ENCODE peak calls at places on chromosomes 16 and 17, in five cellular contexts. One of them, this sample, is unnamed.

GRCh38 chr17:79870540-79870939 is 31.3 kb upstream of the CBX4 start:
- DNase-seq in K562: no peak
- DNase-seq in thoracic aorta: no peak
- DNase-seq in stomach: no peak
- DNase-seq in HCT116: no peak
- DNase-seq in this sample: no peak

GRCh38 chr17:27240802-27241155 is 53.1 kb upstream of the WSB1 start:
- DNase-seq in K562: no peak
- DNase-seq in thoracic aorta: no peak
- DNase-seq in stomach: no peak
- DNase-seq in HCT116: no peak
- DNase-seq in this sample: no peak

GRCh38 chr16:4520913-4521312 is 17.7 kb downstream of the CDIP1 start:
- DNase-seq in K562: no peak
- DNase-seq in thoracic aorta: no peak
- DNase-seq in stomach: no peak
- DNase-seq in HCT116: no peak
- DNase-seq in this sample: no peak

GRCh38 chr16:4241601-4242270 is at the start of gene SRL:
- DNase-seq in K562: no peak
- DNase-seq in thoracic aorta: no peak
- DNase-seq in stomach: no peak
- DNase-seq in HCT116: no peak
- DNase-seq in this sample: peak; percentile 55

GRCh38 chr17:56478836-56479447 is 114.6 kb upstream of the NOG start:
- DNase-seq in K562: peak; percentile 12
- DNase-seq in thoracic aorta: no peak
- DNase-seq in stomach: no peak
- DNase-seq in HCT116: peak; percentile 58
- DNase-seq in this sample: no peak

GRCh38 chr17:78873519-78874340 is 29.3 kb downstream of the CEP295NL start:
- DNase-seq in K562: no peak
- DNase-seq in thoracic aorta: no peak
- DNase-seq in stomach: peak; percentile 82
- DNase-seq in HCT116: no peak
- DNase-seq in this sample: peak; percentile 57

GRCh38 chr17:33896309-33896708 is 358.8 kb upstream of the CCL2 start:
- DNase-seq in K562: no peak
- DNase-seq in thoracic aorta: no peak
- DNase-seq in stomach: no peak
- DNase-seq in HCT116: no peak
- DNase-seq in this sample: no peak

GRCh38 chr17:65324977-65325376 is 187.8 kb downstream of the RGS9 start:
- DNase-seq in K562: no peak
- DNase-seq in thoracic aorta: no peak
- DNase-seq in stomach: no peak
- DNase-seq in HCT116: no peak
- DNase-seq in this sample: no peak

GRCh38 chr16:46649571-46649970 is 28.4 kb upstream of the SHCBP1 start:
- DNase-seq in K562: peak; percentile 16
- DNase-seq in thoracic aorta: no peak
- DNase-seq in stomach: no peak
- DNase-seq in HCT116: no peak
- DNase-seq in this sample: peak; percentile 51

GRCh38 chr16:3242709-3243108 is 7.8 kb upstream of the ZNF200 start:
- DNase-seq in K562: no peak
- DNase-seq in thoracic aorta: no peak
- DNase-seq in stomach: no peak
- DNase-seq in HCT116: no peak
- DNase-seq in this sample: no peak

GRCh38 chr17:74465378-74466110 is 890 bp upstream of the CD300A start:
- DNase-seq in K562: no peak
- DNase-seq in thoracic aorta: no peak
- DNase-seq in stomach: no peak
- DNase-seq in HCT116: no peak
- DNase-seq in this sample: no peak

GRCh38 chr16:84883301-84883700 is 63.5 kb downstream of the CRISPLD2 start:
- DNase-seq in K562: no peak
- DNase-seq in thoracic aorta: no peak
- DNase-seq in stomach: no peak
- DNase-seq in HCT116: no peak
- DNase-seq in this sample: peak; percentile 51

GRCh38 chr17:38330941-38331411 is 12.8 kb downstream of the GPR179 start:
- DNase-seq in K562: no peak
- DNase-seq in thoracic aorta: no peak
- DNase-seq in stomach: peak; percentile 51
- DNase-seq in HCT116: no peak
- DNase-seq in this sample: no peak

GRCh38 chr16:29811896-29812665 is at the start of gene PRRT2:
- DNase-seq in K562: peak; percentile 62
- DNase-seq in thoracic aorta: peak; percentile 50
- DNase-seq in stomach: no peak
- DNase-seq in HCT116: no peak
- DNase-seq in this sample: peak; percentile 72

GRCh38 chr16:76614255-76614654 is 337.1 kb downstream of the CNTNAP4 start:
- DNase-seq in K562: no peak
- DNase-seq in thoracic aorta: no peak
- DNase-seq in stomach: no peak
- DNase-seq in HCT116: no peak
- DNase-seq in this sample: no peak

GRCh38 chr17:18951941-18952842 is at the start of gene SLC5A10:
- DNase-seq in K562: no peak
- DNase-seq in thoracic aorta: no peak
- DNase-seq in stomach: no peak
- DNase-seq in HCT116: no peak
- DNase-seq in this sample: no peak

GRCh38 chr17:69516911-69517310 is 102.4 kb downstream of the MAP2K6 start:
- DNase-seq in K562: no peak
- DNase-seq in thoracic aorta: no peak
- DNase-seq in stomach: no peak
- DNase-seq in HCT116: no peak
- DNase-seq in this sample: no peak

GRCh38 chr17:63647065-63647725 is 25.0 kb downstream of the MAP3K3 start:
- DNase-seq in K562: no peak
- DNase-seq in thoracic aorta: no peak
- DNase-seq in stomach: no peak
- DNase-seq in HCT116: no peak
- DNase-seq in this sample: no peak

GRCh38 chr16:21710938-21711337 is 47.2 kb downstream of the OTOA start:
- DNase-seq in K562: no peak
- DNase-seq in thoracic aorta: no peak
- DNase-seq in stomach: no peak
- DNase-seq in HCT116: no peak
- DNase-seq in this sample: no peak

GRCh38 chr16:11499295-11500089 is 87.2 kb downstream of the LITAF start:
- DNase-seq in K562: no peak
- DNase-seq in thoracic aorta: no peak
- DNase-seq in stomach: peak; percentile 44
- DNase-seq in HCT116: peak; percentile 28
- DNase-seq in this sample: no peak

GRCh38 chr17:61149862-61150362 is 249.7 kb upstream of the TBX2 start:
- DNase-seq in K562: no peak
- DNase-seq in thoracic aorta: no peak
- DNase-seq in stomach: no peak
- DNase-seq in HCT116: no peak
- DNase-seq in this sample: no peak

GRCh38 chr16:85238233-85238647 is 126.0 kb upstream of the CIBAR2 start:
- DNase-seq in K562: no peak
- DNase-seq in thoracic aorta: peak; percentile 74
- DNase-seq in stomach: peak; percentile 33
- DNase-seq in HCT116: no peak
- DNase-seq in this sample: peak; percentile 51

GRCh38 chr16:73002836-73003235 is 45.1 kb downstream of the ZFHX3 start:
- DNase-seq in K562: no peak
- DNase-seq in thoracic aorta: no peak
- DNase-seq in stomach: no peak
- DNase-seq in HCT116: no peak
- DNase-seq in this sample: no peak

GRCh38 chr16:70770291-70770967 is 30.5 kb downstream of the VAC14 start:
- DNase-seq in K562: no peak
- DNase-seq in thoracic aorta: no peak
- DNase-seq in stomach: no peak
- DNase-seq in HCT116: no peak
- DNase-seq in this sample: no peak

GRCh38 chr16:84330685-84331050 is 36.0 kb downstream of the WFDC1 start:
- DNase-seq in K562: no peak
- DNase-seq in thoracic aorta: no peak
- DNase-seq in stomach: no peak
- DNase-seq in HCT116: no peak
- DNase-seq in this sample: no peak

GRCh38 chr17:49183341-49183740 is 27.0 kb downstream of the GNGT2 start:
- DNase-seq in K562: no peak
- DNase-seq in thoracic aorta: no peak
- DNase-seq in stomach: no peak
- DNase-seq in HCT116: no peak
- DNase-seq in this sample: no peak

DNA sequence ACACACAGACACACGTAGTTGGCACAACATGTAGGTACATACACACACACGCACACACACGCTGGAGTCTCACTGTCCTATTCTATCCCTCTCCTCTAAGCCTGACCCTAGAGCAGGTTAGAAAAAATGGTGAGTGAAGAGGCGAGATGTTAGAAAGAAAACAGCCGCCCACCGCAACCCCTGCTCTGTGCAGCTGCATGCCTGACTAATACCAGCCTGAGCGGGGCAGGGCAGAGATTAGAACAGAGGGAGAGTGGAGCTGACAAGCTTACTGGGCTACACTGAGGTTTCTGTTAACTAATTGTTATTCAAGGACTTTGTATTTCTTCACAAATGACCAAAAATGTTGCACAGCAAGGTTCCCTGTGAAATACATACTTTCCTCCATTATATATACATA is 59.8 kb downstream of the AMFR start:
- DNase-seq in K562: no peak
- DNase-seq in thoracic aorta: no peak
- DNase-seq in stomach: no peak
- DNase-seq in HCT116: no peak
- DNase-seq in this sample: no peak
- H3K36me3 ChIP-seq in K562: peaks cover 79% of the 10 kb centered on the region
- H3K36me3 ChIP-seq in thoracic aorta: peaks cover 55% of the 10 kb centered on the region
- H3K36me3 ChIP-seq in stomach: peaks cover 80% of the 10 kb centered on the region
- H3K36me3 ChIP-seq in HCT116: peaks cover 16% of the 10 kb centered on the region
- H3K36me3 ChIP-seq in this sample: peaks cover 84% of the 10 kb centered on the region

GRCh38 chr17:50556803-50557202 is 3.7 kb upstream of the CACNA1G start:
- DNase-seq in K562: no peak
- DNase-seq in thoracic aorta: no peak
- DNase-seq in stomach: peak; percentile 66
- DNase-seq in HCT116: no peak
- DNase-seq in this sample: peak; percentile 64
- H3K4me1 ChIP-seq in K562: peaks cover 9% of the 10 kb centered on the region
- H3K4me1 ChIP-seq in thoracic aorta: peaks cover 24% of the 10 kb centered on the region
- H3K4me1 ChIP-seq in stomach: peaks cover 41% of the 10 kb centered on the region
- H3K4me1 ChIP-seq in HCT116: peaks cover 18% of the 10 kb centered on the region
- H3K4me1 ChIP-seq in this sample: peaks cover 33% of the 10 kb centered on the region

GRCh38 chr16:262121-262745 is 13.5 kb downstream of the RGS11 start:
- DNase-seq in K562: no peak
- DNase-seq in thoracic aorta: no peak
- DNase-seq in stomach: no peak
- DNase-seq in HCT116: no peak
- DNase-seq in this sample: no peak

GRCh38 chr16:259814-260253 is 15.9 kb downstream of the RGS11 start:
- DNase-seq in K562: no peak
- DNase-seq in thoracic aorta: no peak
- DNase-seq in stomach: no peak
- DNase-seq in HCT116: no peak
- DNase-seq in this sample: no peak

GRCh38 chr16:259226-259625 is 16.5 kb downstream of the RGS11 start:
- DNase-seq in K562: no peak
- DNase-seq in thoracic aorta: no peak
- DNase-seq in stomach: no peak
- DNase-seq in HCT116: no peak
- DNase-seq in this sample: no peak

GRCh38 chr16:260326-260725 is 15.4 kb downstream of the RGS11 start:
- DNase-seq in K562: no peak
- DNase-seq in thoracic aorta: no peak
- DNase-seq in stomach: no peak
- DNase-seq in HCT116: no peak
- DNase-seq in this sample: no peak

GRCh38 chr16:261031-261691 is 14.6 kb downstream of the RGS11 start:
- DNase-seq in K562: no peak
- DNase-seq in thoracic aorta: no peak
- DNase-seq in stomach: no peak
- DNase-seq in HCT116: no peak
- DNase-seq in this sample: no peak
- H3K36me3 ChIP-seq in K562: peaks cover 22% of the 10 kb centered on the region
- H3K36me3 ChIP-seq in thoracic aorta: peaks cover 41% of the 10 kb centered on the region
- H3K36me3 ChIP-seq in stomach: peaks cover 83% of the 10 kb centered on the region
- H3K36me3 ChIP-seq in HCT116: no peaks in the 10 kb centered on the region
- H3K36me3 ChIP-seq in this sample: peaks cover 81% of the 10 kb centered on the region

DNA sequence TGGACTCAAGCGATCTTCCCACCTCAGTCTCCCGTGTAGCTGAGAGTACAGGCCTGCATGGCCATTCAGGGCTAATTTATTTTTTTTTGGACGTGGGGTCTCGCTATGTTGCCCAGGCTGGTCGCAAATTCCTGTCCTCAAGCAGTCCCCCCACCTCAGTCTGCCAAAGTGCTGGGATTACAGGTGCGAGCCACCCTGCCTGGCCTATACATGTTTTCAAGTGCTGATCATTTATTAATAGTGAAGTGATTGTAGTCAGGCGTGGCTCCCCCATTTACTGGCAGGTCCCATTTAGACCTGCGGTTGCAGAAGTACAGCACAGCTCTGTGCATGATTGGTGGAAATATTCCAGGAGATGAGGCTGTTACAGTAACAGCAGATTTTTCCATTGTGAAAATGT is 8.4 kb downstream of the FOXK2 start:
- DNase-seq in K562: no peak
- DNase-seq in thoracic aorta: no peak
- DNase-seq in stomach: no peak
- DNase-seq in HCT116: no peak
- DNase-seq in this sample: no peak
- H3K4me1 ChIP-seq in K562: peaks cover 41% of the 10 kb centered on the region
- H3K4me1 ChIP-seq in thoracic aorta: peaks cover 32% of the 10 kb centered on the region
- H3K4me1 ChIP-seq in stomach: peaks cover 59% of the 10 kb centered on the region
- H3K4me1 ChIP-seq in HCT116: peaks cover 61% of the 10 kb centered on the region
- H3K4me1 ChIP-seq in this sample: peaks cover 96% of the 10 kb centered on the region